ENCODE peak calls at places on chromosomes 7 and 10, in six cellular contexts. A is activated T-helper 1 cell treated with Interleukin-2 at 50 U/mL for 16 hours, E is PC-9, W is NCI-H2081, Z is left ventricle myocardium superior, P is EL. M is an unnamed sample.

GRCh38 chr7:11835260-11835659 is 3.3 kb upstream of the THSD7A start:
- DNase-seq in W (no peak), A (no peak), E (no peak), P (no peak), Z (no peak), M (no peak)

GRCh38 chr7:155918720-155919399 is 106.6 kb upstream of the SHH start:
- DNase-seq in Z (peak), A (no peak), P (peak), W (no peak), E (peak), M (no peak)

GRCh38 chr7:26593405-26593804 is 271.0 kb downstream of the SKAP2 start:
- DNase-seq in A (no peak), P (no peak), E (no peak), Z (peak), W (no peak), M (no peak)

GRCh38 chr7:3482147-3482921 is 181.3 kb downstream of the SDK1 start:
- DNase-seq in W (peak), A (no peak), E (peak), Z (no peak), P (no peak), M (no peak)

GRCh38 chr7:101134399-101134980 is 7.6 kb downstream of the SERPINE1 start:
- DNase-seq in Z (no peak), W (peak), E (no peak), A (no peak), P (peak), M (no peak)

GRCh38 chr10:111357859-111358258 is 281.0 kb downstream of the ADRA2A start:
- DNase-seq in E (no peak), Z (no peak), A (no peak), W (no peak), P (no peak), M (no peak)

GRCh38 chr7:84188811-84189405 is 5.7 kb downstream of the SEMA3A start:
- DNase-seq in E (no peak), A (no peak), W (peak), P (peak), Z (no peak), M (no peak)

GRCh38 chr7:73519867-73520672 is 2.0 kb downstream of the BAZ1B start:
- DNase-seq in A (peak), Z (peak), W (peak), P (peak), E (no peak), M (no peak)

GRCh38 chr7:66542528-66543373 is 85.9 kb upstream of the KCTD7 start:
- DNase-seq in P (peak), A (no peak), W (no peak), E (no peak), Z (no peak), M (no peak)

GRCh38 chr7:92448185-92448747 is 984 bp downstream of the GATAD1 start:
- DNase-seq in E (peak), Z (peak), A (peak), W (peak), P (peak), M (peak)

GRCh38 chr10:35640951-35641429 is 1.1 kb downstream of the FZD8 start:
- DNase-seq in P (peak), E (peak), A (no peak), Z (peak), W (peak), M (no peak)

GRCh38 chr10:97522937-97523336 is 24.2 kb downstream of the UBTD1 start:
- DNase-seq in A (no peak), E (no peak), W (no peak), Z (no peak), P (no peak), M (no peak)